ENCODE peak calls at places on chromosomes 11 and 22, in seven cellular contexts. V, T, E, J, X, Y and W are unnamed samples.

GRCh38 chr11:123977731-123978347 is at the start of gene OR10S1:
- DNase-seq in V (no peak), T (no peak), E (peak; percentile 14), J (no peak), X (no peak), Y (no peak), W (no peak)

GRCh38 chr11:115775846-115776245 is 271.6 kb upstream of the CADM1 start:
- DNase-seq in V (no peak), T (no peak), E (no peak), J (no peak), X (no peak), Y (no peak), W (no peak)

GRCh38 chr11:46722566-46723358 is 3.7 kb downstream of the F2 start:
- DNase-seq in V (no peak), T (no peak), E (no peak), J (no peak), X (no peak), Y (no peak), W (no peak)

GRCh38 chr11:46604796-46605195 is 11.0 kb upstream of the AMBRA1 start:
- DNase-seq in V (no peak), T (no peak), E (no peak), J (no peak), X (no peak), Y (no peak), W (no peak)

GRCh38 chr22:39230261-39231196 is 14.3 kb downstream of the PDGFB start:
- DNase-seq in V (no peak), T (no peak), E (no peak), J (no peak), X (no peak), Y (no peak), W (no peak)

GRCh38 chr22:35258144-35258988 is 1.1 kb downstream of the HMGXB4 start:
- DNase-seq in V (no peak), T (no peak), E (peak; percentile 3), J (no peak), X (peak; percentile 38), Y (no peak), W (peak; percentile 45)

GRCh38 chr11:27718853-27719574 is 18.8 kb upstream of the BDNF start:
- DNase-seq in V (no peak), T (no peak), E (no peak), J (peak; percentile 10), X (peak; percentile 76), Y (no peak), W (peak; percentile 42)

GRCh38 chr11:8779107-8779506 is 96.5 kb downstream of the RPL27A start:
- DNase-seq in V (no peak), T (no peak), E (no peak), J (no peak), X (no peak), Y (no peak), W (no peak)

GRCh38 chr22:30801695-30802094 is 107.0 kb downstream of the OSBP2 start:
- DNase-seq in V (no peak), T (no peak), E (no peak), J (no peak), X (no peak), Y (no peak), W (no peak)

GRCh38 chr22:38733329-38734202 is 22.2 kb downstream of the SUN2 start:
- DNase-seq in V (peak; percentile 24), T (peak; percentile 56), E (peak; percentile 18), J (peak; percentile 47), X (no peak), Y (no peak), W (peak; percentile 79)

GRCh38 chr11:60855726-60856633 is at the start of gene PTGDR2:
- DNase-seq in V (no peak), T (no peak), E (no peak), J (no peak), X (no peak), Y (no peak), W (no peak)

GRCh38 chr22:49258107-49259010 is 569.3 kb downstream of the BRD1 start:
- DNase-seq in V (no peak), T (no peak), E (no peak), J (no peak), X (no peak), Y (no peak), W (no peak)

GRCh38 chr22:30301995-30302809 is 12.9 kb upstream of the CASTOR1 start:
- DNase-seq in V (no peak), T (no peak), E (peak; percentile 80), J (peak; percentile 24), X (peak; percentile 51), Y (no peak), W (no peak)